ENCODE peak calls at places on chromosomes 11 and 22, in five cellular contexts. S, G, M, U and T are unnamed samples. For H3K4me1, the result is how much of the 10 kb centered on the place peaks cover.

GRCh38 chr11:103988595-103988969 is 47.9 kb upstream of the DDI1 start:
- DNase-seq in S (no peak), G (no peak), M (no peak), U (no peak), T (no peak)

GRCh38 chr11:8719260-8720190 is 36.9 kb downstream of the RPL27A start:
- DNase-seq in S (peak), G (peak), M (no peak), U (peak), T (no peak)

GRCh38 chr11:71447791-71448256 is 369 bp downstream of the DHCR7 start:
- DNase-seq in S (no peak), G (peak), M (peak), U (no peak), T (no peak)

GRCh38 chr11:122851366-122852011 is 13.2 kb downstream of the CRTAM start:
- DNase-seq in S (no peak), G (no peak), M (no peak), U (peak), T (no peak)

GRCh38 chr22:29387921-29388758 is at the start of gene AP1B1:
- DNase-seq in S (peak), G (peak), M (peak), U (peak), T (peak)

GRCh38 chr22:20499769-20500168 is 4.2 kb upstream of the KLHL22 start:
- DNase-seq in S (no peak), G (peak), M (no peak), U (no peak), T (no peak)

GRCh38 chr11:47943721-47944554 is 36.4 kb upstream of the PTPRJ start:
- DNase-seq in S (no peak), G (no peak), M (no peak), U (no peak), T (no peak)

GRCh38 chr11:4683020-4683419 is 14.6 kb downstream of the OR51E2 start:
- DNase-seq in S (no peak), G (no peak), M (no peak), U (no peak), T (no peak)

GRCh38 chr11:73201888-73202810 is 15.9 kb upstream of the P2RY2 start:
- DNase-seq in S (no peak), G (peak), M (no peak), U (no peak), T (no peak)

GRCh38 chr22:25666308-25666707 is 75.7 kb upstream of the MYO18B start:
- DNase-seq in S (no peak), G (peak), M (no peak), U (no peak), T (peak)

GRCh38 chr11:32113637-32114203 is 22.8 kb downstream of the RCN1 start:
- DNase-seq in S (no peak), G (no peak), M (no peak), U (peak), T (no peak)

GRCh38 chr11:66543263-66544107 is 2.4 kb downstream of the ZDHHC24 start:
- DNase-seq in S (no peak), G (peak), M (peak), U (no peak), T (no peak)

GRCh38 chr11:108591893-108592292 is 1.7 kb downstream of the EXPH5 start:
- DNase-seq in S (no peak), G (peak), M (no peak), U (no peak), T (no peak)

GRCh38 chr22:33112606-33113005 is 54.4 kb upstream of the SYN3 start:
- DNase-seq in S (no peak), G (no peak), M (no peak), U (no peak), T (no peak)

DNA sequence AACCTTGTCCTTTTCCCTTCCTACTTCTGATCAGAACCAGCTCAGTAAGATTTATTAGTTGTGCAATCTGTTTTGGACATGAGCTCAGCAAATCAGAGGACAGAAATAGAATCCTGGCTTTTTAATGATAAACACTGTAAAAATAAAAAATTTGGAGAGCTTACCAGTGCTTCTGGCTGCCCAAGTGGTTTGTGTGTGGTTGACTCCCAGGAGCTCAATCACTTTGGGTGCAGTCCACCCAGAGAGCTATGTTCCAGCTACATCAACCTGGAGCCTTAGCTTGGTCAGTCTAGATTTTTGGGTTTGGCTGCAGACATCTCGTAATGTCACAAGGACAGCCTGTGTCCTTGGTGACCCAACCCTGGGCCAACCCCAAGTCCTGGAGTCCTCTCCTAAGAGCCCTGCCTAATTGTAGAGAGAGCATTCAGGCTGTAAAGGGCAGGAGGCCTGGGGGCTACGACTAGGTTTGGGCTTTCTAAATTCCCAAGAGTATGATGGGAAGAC is 28.5 kb downstream of the CD44 start:
- DNase-seq in S (no peak), G (no peak), M (no peak), U (no peak), T (no peak)
- H3K4me1 ChIP-seq in S (half or more), G (under half), M (half or more), U (half or more), T (under half)

GRCh38 chr11:67576742-67577475 is 6.7 kb upstream of the GSTP1 start:
- DNase-seq in S (no peak), G (no peak), M (no peak), U (no peak), T (no peak)
- TF ChIP-seq POLR2AphosphoS5 in S (no peak), G (no peak), M (no peak), U (no peak), T (no peak)

GRCh38 chr11:94883878-94884277 is 89.5 kb downstream of the CWC15 start:
- DNase-seq in S (no peak), G (no peak), M (no peak), U (peak), T (no peak)
- H3K4me3 ChIP-seq in S (no peak), G (no peak), M (no peak), U (no peak), T (no peak)

GRCh38 chr11:64101461-64101860 is 64.5 kb downstream of the MACROD1 start:
- DNase-seq in S (no peak), G (no peak), M (no peak), U (no peak), T (no peak)
- H3K4me1 ChIP-seq in S (under half), G (under half), M (under half), U (under half), T (under half)